ENCODE peak calls at places on chromosomes 5 and 9, in four cellular contexts. I is HuH-7.5; H is Jurkat, Clone E6-1; W is BE2C. Z is an unnamed sample.

GRCh38 chr9:131271506-131271931 is 4.8 kb downstream of the FAM78A start:
- DNase-seq in H (no peak), W (no peak), I (no peak), Z (no peak)

GRCh38 chr5:110289213-110289810 is 437.2 kb downstream of the TMEM232 start:
- DNase-seq in I (no peak), W (no peak), H (no peak), Z (no peak)

GRCh38 chr9:118088075-118088474 is 383.9 kb downstream of the TLR4 start:
- DNase-seq in H (no peak), I (no peak), W (no peak), Z (no peak)

GRCh38 chr9:114153761-114154596 is 1.4 kb upstream of the COL27A1 start:
- DNase-seq in H (no peak), I (peak), W (no peak), Z (no peak)

GRCh38 chr5:17219006-17219422 is 1.6 kb downstream of the BASP1 start:
- DNase-seq in W (peak), I (no peak), H (no peak), Z (no peak)

GRCh38 chr5:122315511-122315910 is 3.5 kb downstream of the SNCAIP start:
- DNase-seq in H (no peak), W (no peak), I (no peak), Z (no peak)

GRCh38 chr5:87156631-87157030 is 111.1 kb upstream of the RASA1 start:
- DNase-seq in H (no peak), W (no peak), I (no peak), Z (no peak)

GRCh38 chr5:170632985-170633234 is 129.1 kb downstream of the KCNIP1 start:
- DNase-seq in W (peak), H (no peak), I (peak), Z (no peak)

GRCh38 chr5:34469971-34470370 is 186.2 kb upstream of the RAI14 start:
- DNase-seq in H (no peak), W (no peak), I (no peak), Z (no peak)

GRCh38 chr9:15021146-15021545 is 110.9 kb upstream of the FREM1 start:
- DNase-seq in H (no peak), I (no peak), W (no peak), Z (no peak)

GRCh38 chr5:172490739-172491461 is 36.6 kb upstream of the SH3PXD2B start:
- DNase-seq in I (no peak), W (no peak), H (no peak), Z (no peak)

GRCh38 chr5:98041661-98042060 is 731.8 kb upstream of the RGMB start:
- DNase-seq in W (no peak), I (no peak), H (no peak), Z (no peak)

GRCh38 chr9:136095028-136095494 is at the start of gene NACC2:
- DNase-seq in I (peak), W (peak), H (no peak), Z (peak)

GRCh38 chr9:96069821-96070220 is 194.3 kb downstream of the ERCC6L2 start:
- DNase-seq in H (no peak), W (no peak), I (no peak), Z (no peak)

GRCh38 chr5:146048994-146049703 is 56.2 kb downstream of the PLAC8L1 start:
- DNase-seq in I (peak), W (peak), H (peak), Z (no peak)

GRCh38 chr5:179836225-179837019 is 15.7 kb downstream of the SQSTM1 start:
- DNase-seq in W (no peak), H (no peak), I (no peak), Z (no peak)

GRCh38 chr5:157594237-157594636 is 18.7 kb upstream of the ADAM19 start:
- DNase-seq in I (no peak), H (no peak), W (no peak), Z (no peak)

GRCh38 chr9:120735009-120735408 is 20.7 kb upstream of the MEGF9 start:
- DNase-seq in I (no peak), H (no peak), W (no peak), Z (no peak)

Z was measured in activated gamma-delta T cell.